ENCODE peak calls at places on chromosomes 5 and 9, in nine cellular contexts. W is cardiac muscle cell; E is uterus; U is fibroblast of villous mesenchyme; P is fibroblast of pulmonary artery; I is cardiac fibroblast; H is heart right ventricle; M is colonic mucosa; N is CD4-positive, alpha-beta memory T cell. V is an unnamed sample.

GRCh38 chr5:169762338-169763095 is 125.4 kb downstream of the DOCK2 start:
- DNase-seq in W (no peak), U (no peak), M (no peak), E (no peak), N (no peak), I (peak), H (no peak), P (peak), V (no peak)

GRCh38 chr9:130051855-130052254 is 1.9 kb upstream of the GPR107 start:
- DNase-seq in N (no peak), E (no peak), W (no peak), I (no peak), M (no peak), P (peak), H (no peak), U (peak), V (peak)

GRCh38 chr5:1474183-1474839 is 29.1 kb upstream of the SLC6A3 start:
- DNase-seq in U (no peak), I (no peak), M (no peak), W (no peak), H (no peak), P (no peak), E (peak), N (no peak), V (peak)

GRCh38 chr5:159893020-159893695 is 23.1 kb upstream of the ADRA1B start:
- DNase-seq in W (no peak), M (no peak), I (no peak), U (no peak), E (no peak), N (no peak), H (no peak), P (no peak), V (no peak)

GRCh38 chr5:15835514-15835913 is 335.5 kb downstream of the FBXL7 start:
- DNase-seq in H (no peak), I (peak), E (no peak), U (no peak), M (no peak), W (no peak), P (peak), N (no peak), V (no peak)

GRCh38 chr5:156414381-156414780 is 87.4 kb downstream of the SGCD start:
- DNase-seq in M (no peak), N (no peak), U (peak), I (no peak), P (no peak), W (no peak), H (no peak), E (no peak), V (no peak)

GRCh38 chr9:114382951-114383865 is 4.6 kb downstream of the AKNA start:
- DNase-seq in U (peak), W (peak), N (peak), I (peak), H (peak), P (peak), E (peak), M (no peak), V (peak)

GRCh38 chr5:136420168-136420916 is 55.0 kb upstream of the TRPC7 start:
- DNase-seq in P (no peak), W (no peak), H (no peak), U (no peak), N (no peak), M (no peak), I (no peak), E (no peak), V (no peak)

GRCh38 chr9:20903214-20903613 is 128.2 kb downstream of the HACD4 start:
- DNase-seq in U (no peak), P (no peak), N (no peak), I (no peak), H (no peak), W (no peak), E (no peak), M (peak), V (no peak)

GRCh38 chr5:33258553-33258952 is 182.2 kb upstream of the TARS1 start:
- DNase-seq in P (no peak), E (no peak), W (no peak), N (no peak), H (no peak), U (no peak), M (no peak), I (peak), V (no peak)

GRCh38 chr5:32357678-32358077 is 44.9 kb upstream of the MTMR12 start:
- DNase-seq in M (no peak), P (no peak), N (no peak), I (no peak), U (no peak), W (no peak), E (no peak), H (no peak), V (no peak)

GRCh38 chr5:168238422-168238821 is 53.0 kb upstream of the WWC1 start:
- DNase-seq in P (no peak), I (no peak), U (no peak), E (no peak), H (no peak), W (no peak), M (peak), N (no peak), V (no peak)

GRCh38 chr9:131467214-131467935 is 35.3 kb upstream of the POMT1 start:
- DNase-seq in W (no peak), U (no peak), N (no peak), E (no peak), P (no peak), I (no peak), H (no peak), M (no peak), V (no peak)

GRCh38 chr5:79120221-79120620 is 8.6 kb downstream of the BHMT start:
- DNase-seq in M (no peak), E (no peak), U (no peak), P (no peak), H (no peak), I (no peak), W (no peak), N (no peak), V (no peak)

GRCh38 chr5:68891718-68892117 is 202.1 kb upstream of the SLC30A5 start:
- DNase-seq in U (no peak), N (no peak), P (no peak), M (no peak), E (no peak), W (no peak), H (no peak), I (no peak), V (no peak)

GRCh38 chr5:58932057-58932594 is 349.3 kb downstream of the RAB3C start:
- DNase-seq in U (no peak), I (no peak), M (no peak), W (no peak), E (no peak), H (no peak), N (no peak), P (no peak), V (no peak)

GRCh38 chr9:91419222-91420191 is 4.1 kb downstream of the NFIL3 start:
- DNase-seq in E (peak), M (peak), N (no peak), H (no peak), I (peak), P (peak), W (no peak), U (peak), V (peak)

GRCh38 chr9:34310205-34310604 is 18.9 kb downstream of the KIF24 start:
- DNase-seq in W (no peak), H (no peak), N (no peak), I (no peak), P (no peak), M (no peak), E (no peak), U (peak), V (no peak)

GRCh38 chr5:42745856-42746255 is 10.8 kb upstream of the CCDC152 start:
- DNase-seq in P (no peak), H (no peak), N (no peak), W (no peak), E (no peak), I (no peak), M (no peak), U (no peak), V (no peak)

GRCh38 chr5:55123365-55123764 is 20.9 kb downstream of the GZMA start:
- DNase-seq in P (no peak), E (no peak), M (no peak), N (no peak), I (no peak), W (no peak), H (no peak), U (no peak), V (no peak)

GRCh38 chr9:84711936-84712335 is 42.4 kb downstream of the NTRK2 start:
- DNase-seq in E (no peak), P (peak), U (no peak), W (no peak), I (peak), N (no peak), M (no peak), H (no peak), V (peak)

GRCh38 chr5:75654693-75655315 is 43.6 kb downstream of the ANKDD1B start:
- DNase-seq in N (no peak), E (no peak), H (peak), M (no peak), U (no peak), I (no peak), P (no peak), W (peak), V (no peak)

GRCh38 chr5:82405618-82406199 is 127.6 kb upstream of the RPS23 start:
- DNase-seq in W (no peak), M (no peak), I (peak), N (no peak), E (no peak), H (no peak), P (peak), U (peak), V (no peak)

GRCh38 chr5:139131062-139131856 is 66.9 kb downstream of the SIL1 start:
- DNase-seq in N (no peak), E (peak), M (no peak), P (peak), U (peak), H (no peak), W (peak), I (no peak), V (peak)

GRCh38 chr5:10595678-10596309 is 31.9 kb downstream of the ANKRD33B start:
- DNase-seq in W (no peak), M (peak), P (peak), N (no peak), I (peak), H (no peak), E (peak), U (peak), V (peak)

GRCh38 chr9:127523312-127523851 is 72.1 kb downstream of the LRSAM1 start:
- DNase-seq in M (no peak), E (peak), N (no peak), H (no peak), U (no peak), W (no peak), I (peak), P (peak), V (no peak)

GRCh38 chr5:24598926-24599325 is 45.9 kb downstream of the CDH10 start:
- DNase-seq in H (no peak), I (no peak), E (no peak), M (no peak), P (no peak), W (peak), N (no peak), U (no peak), V (no peak)

GRCh38 chr5:144120781-144121180 is 49.7 kb downstream of the YIPF5 start:
- DNase-seq in H (no peak), N (no peak), U (no peak), M (no peak), P (no peak), W (no peak), I (no peak), E (no peak), V (no peak)

GRCh38 chr5:17426104-17426739 is 71.8 kb upstream of the TAF11L2 start:
- DNase-seq in W (no peak), I (no peak), U (no peak), P (no peak), N (no peak), M (no peak), E (no peak), H (no peak), V (no peak)

GRCh38 chr5:171397599-171397998 is 9.9 kb downstream of the NPM1 start:
- DNase-seq in P (no peak), U (no peak), E (no peak), H (no peak), N (no peak), M (no peak), I (no peak), W (no peak), V (no peak)

GRCh38 chr9:85871008-85871407 is 69.9 kb upstream of the NAA35 start:
- DNase-seq in P (no peak), W (no peak), E (no peak), M (no peak), H (no peak), U (no peak), N (no peak), I (no peak), V (no peak)

GRCh38 chr5:121199238-121199999 is 652.3 kb upstream of the FTMT start:
- DNase-seq in I (peak), W (no peak), U (peak), N (no peak), H (no peak), P (peak), M (no peak), E (no peak), V (peak)

GRCh38 chr5:172834570-172835245 is 657 bp downstream of the ERGIC1 start:
- DNase-seq in W (peak), H (no peak), E (no peak), U (peak), I (peak), P (peak), N (no peak), M (no peak), V (no peak)

GRCh38 chr5:72511371-72512178 is 4.4 kb upstream of the ZNF366 start:
- DNase-seq in U (no peak), I (peak), N (no peak), W (no peak), P (no peak), M (peak), E (no peak), H (no peak), V (no peak)

GRCh38 chr9:82057805-82058204 is 69.2 kb downstream of the SPATA31D1 start:
- DNase-seq in P (no peak), I (no peak), E (no peak), M (no peak), W (no peak), N (no peak), H (no peak), U (no peak), V (no peak)

DNA sequence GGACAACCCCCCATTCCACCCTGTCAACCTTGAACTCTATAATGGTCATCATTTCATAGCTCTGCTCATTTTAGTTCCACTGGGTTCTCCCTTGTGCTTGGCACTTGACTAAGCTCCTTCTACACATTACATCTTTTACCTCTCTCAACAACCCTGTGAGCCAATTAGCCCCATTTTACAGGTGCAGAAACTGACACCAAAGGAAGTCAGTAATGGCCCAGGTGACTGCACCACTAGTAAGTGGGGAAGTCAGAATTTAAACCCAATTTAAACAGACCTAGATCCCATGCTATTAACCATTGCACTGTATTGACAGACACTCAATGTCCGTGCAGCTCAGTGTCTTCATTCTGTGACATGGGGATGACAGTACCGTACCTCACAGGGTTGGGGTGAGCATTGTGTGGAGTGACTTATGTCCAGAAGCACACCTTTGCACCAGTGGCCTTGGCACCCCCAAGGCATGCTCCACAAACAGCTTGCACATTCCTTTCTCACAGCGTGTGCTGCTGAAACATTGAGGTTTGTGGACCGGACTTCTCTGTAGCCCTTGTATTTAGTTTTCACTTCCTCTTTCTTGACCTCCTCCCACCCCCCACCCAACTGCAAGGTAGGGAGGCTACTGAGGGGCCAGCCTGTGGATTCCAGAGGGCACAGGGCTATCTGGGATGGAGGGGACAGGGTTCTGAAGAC is 23.1 kb downstream of the IRF1 start:
- DNase-seq in N (no peak), W (no peak), U (no peak), I (no peak), H (no peak), M (no peak), E (no peak), P (no peak), V (no peak)
- H3K4me3 ChIP-seq in N (no peak), W (no peak), U (no peak), I (no peak), H (no peak), M (no peak), E (no peak), P (no peak), V (no peak)

GRCh38 chr5:53246042-53246836 is 136.7 kb upstream of the MOCS2 start:
- DNase-seq in H (no peak), M (no peak), I (peak), U (peak), E (no peak), W (no peak), N (no peak), P (peak), V (no peak)
- H3K4me3 ChIP-seq in H (no peak), M (no peak), I (no peak), U (no peak), E (no peak), W (no peak), N (no peak), P (no peak), V (no peak)

GRCh38 chr5:14440598-14441401 is 140.8 kb upstream of the OTULINL start:
- DNase-seq in N (no peak), P (peak), W (no peak), M (peak), E (peak), I (peak), H (peak), U (peak), V (peak)
- H3K4me3 ChIP-seq in N (no peak), P (peak), W (no peak), M (peak), E (peak), I (peak), H (peak), U (peak), V (peak)

GRCh38 chr9:31153250-31153840 is 1231.1 kb upstream of the ACO1 start:
- DNase-seq in E (no peak), I (no peak), M (no peak), W (no peak), U (peak), H (no peak), P (no peak), N (no peak), V (no peak)
- H3K4me3 ChIP-seq in E (no peak), I (no peak), M (no peak), W (no peak), U (no peak), H (no peak), P (no peak), N (no peak), V (no peak)

GRCh38 chr9:79692857-79693571 is 121.2 kb downstream of the TLE4 start:
- DNase-seq in H (no peak), M (no peak), U (no peak), P (no peak), N (no peak), W (no peak), I (no peak), E (no peak), V (no peak)

GRCh38 chr9:79693750-79694149 is 122.0 kb downstream of the TLE4 start:
- DNase-seq in E (no peak), P (no peak), U (no peak), M (no peak), W (no peak), N (no peak), H (no peak), I (no peak), V (no peak)

GRCh38 chr9:79694676-79695400 is 123.1 kb downstream of the TLE4 start:
- DNase-seq in U (peak), E (no peak), N (no peak), I (peak), P (peak), M (no peak), H (no peak), W (no peak), V (no peak)

GRCh38 chr9:79695531-79696218 is 123.9 kb downstream of the TLE4 start:
- DNase-seq in M (no peak), N (no peak), I (no peak), W (no peak), U (no peak), P (no peak), E (no peak), H (no peak), V (no peak)

GRCh38 chr9:79694208-79694607 is 122.4 kb downstream of the TLE4 start:
- DNase-seq in M (no peak), N (no peak), H (no peak), P (no peak), E (no peak), W (no peak), I (no peak), U (no peak), V (no peak)
- H3K4me3 ChIP-seq in M (no peak), N (no peak), H (no peak), P (no peak), E (no peak), W (no peak), I (no peak), U (no peak), V (no peak)